ENCODE peak calls at places on chromosomes 4 and X, in five cellular contexts. N is colonic mucosa, S is cardiac muscle cell, U is GM12865, H is RWPE1. V is an unnamed sample.

GRCh38 chr4:107261241-107261874 is 225.2 kb upstream of the DKK2 start:
- DNase-seq in N (no peak), U (no peak), H (peak), S (no peak), V (no peak)

GRCh38 chr4:109359040-109359646 is 56.7 kb upstream of the COL25A1 start:
- DNase-seq in N (no peak), U (peak), S (no peak), H (no peak), V (no peak)

GRCh38 chr4:117311989-117312388 is 226.6 kb upstream of the TRAM1L1 start:
- DNase-seq in S (no peak), U (no peak), N (no peak), H (no peak), V (no peak)

GRCh38 chr4:139851639-139852038 is 186.0 kb downstream of the MGST2 start:
- DNase-seq in S (no peak), N (no peak), H (no peak), U (no peak), V (no peak)

GRCh38 chr4:159206427-159206871 is 103.6 kb downstream of the RAPGEF2 start:
- DNase-seq in S (no peak), N (no peak), U (peak), H (no peak), V (no peak)

GRCh38 chrX:10769165-10769564 is 148.8 kb upstream of the MID1 start:
- DNase-seq in U (peak), H (no peak), N (no peak), S (peak), V (no peak)

GRCh38 chr4:83219991-83220360 is 64.6 kb downstream of the COQ2 start:
- DNase-seq in S (no peak), H (no peak), N (no peak), U (no peak), V (no peak)

GRCh38 chrX:152823657-152824056 is 6.9 kb downstream of the CETN2 start:
- DNase-seq in H (no peak), U (no peak), N (no peak), S (no peak), V (no peak)

GRCh38 chrX:65644621-65645287 is 22.7 kb upstream of the MSN start:
- DNase-seq in U (no peak), S (no peak), H (peak), N (peak), V (no peak)

GRCh38 chrX:49272426-49272825 is 2.8 kb downstream of the PPP1R3F start:
- DNase-seq in S (no peak), H (no peak), N (no peak), U (no peak), V (no peak)

GRCh38 chrX:67714004-67714403 is 170.2 kb downstream of the AR start:
- DNase-seq in U (no peak), S (no peak), N (no peak), H (no peak), V (no peak)

GRCh38 chr4:185638093-185638492 is 102.8 kb upstream of the PDLIM3 start:
- DNase-seq in S (no peak), N (no peak), H (no peak), U (no peak), V (no peak)

GRCh38 chrX:70421618-70422017 is 1.5 kb upstream of the GDPD2 start:
- DNase-seq in U (no peak), H (no peak), S (no peak), N (no peak), V (no peak)

GRCh38 chrX:152904151-152905080 is 6.5 kb downstream of the ZNF185 start:
- DNase-seq in H (peak), U (peak), N (peak), S (peak), V (peak)

GRCh38 chrX:149453030-149453429 is 52.1 kb downstream of the IDS start:
- DNase-seq in S (no peak), H (peak), U (no peak), N (no peak), V (no peak)

GRCh38 chr4:168711197-168712120 is 214.6 kb downstream of the PALLD start:
- DNase-seq in U (no peak), N (no peak), S (no peak), H (no peak), V (no peak)

GRCh38 chr4:145954924-145955339 is 16.3 kb upstream of the ZNF827 start:
- DNase-seq in H (peak), U (no peak), S (no peak), N (peak), V (no peak)

GRCh38 chrX:116285506-116285905 is 115.0 kb downstream of the AGTR2 start:
- DNase-seq in N (no peak), H (no peak), S (no peak), U (no peak), V (no peak)

GRCh38 chr4:77538574-77539157 is 67.0 kb upstream of the CXCL13 start:
- DNase-seq in S (no peak), U (no peak), N (peak), H (peak), V (no peak)

GRCh38 chr4:78323439-78323838 is 228.1 kb upstream of the ANXA3 start:
- DNase-seq in U (no peak), H (no peak), N (no peak), S (no peak), V (no peak)

GRCh38 chr4:83121246-83121645 is 6.7 kb upstream of the PLAC8 start:
- DNase-seq in N (no peak), S (no peak), U (no peak), H (no peak), V (no peak)

GRCh38 chr4:83369825-83370639 is 35.4 kb upstream of the HPSE start:
- DNase-seq in S (no peak), U (no peak), N (no peak), H (no peak), V (no peak)

DNA sequence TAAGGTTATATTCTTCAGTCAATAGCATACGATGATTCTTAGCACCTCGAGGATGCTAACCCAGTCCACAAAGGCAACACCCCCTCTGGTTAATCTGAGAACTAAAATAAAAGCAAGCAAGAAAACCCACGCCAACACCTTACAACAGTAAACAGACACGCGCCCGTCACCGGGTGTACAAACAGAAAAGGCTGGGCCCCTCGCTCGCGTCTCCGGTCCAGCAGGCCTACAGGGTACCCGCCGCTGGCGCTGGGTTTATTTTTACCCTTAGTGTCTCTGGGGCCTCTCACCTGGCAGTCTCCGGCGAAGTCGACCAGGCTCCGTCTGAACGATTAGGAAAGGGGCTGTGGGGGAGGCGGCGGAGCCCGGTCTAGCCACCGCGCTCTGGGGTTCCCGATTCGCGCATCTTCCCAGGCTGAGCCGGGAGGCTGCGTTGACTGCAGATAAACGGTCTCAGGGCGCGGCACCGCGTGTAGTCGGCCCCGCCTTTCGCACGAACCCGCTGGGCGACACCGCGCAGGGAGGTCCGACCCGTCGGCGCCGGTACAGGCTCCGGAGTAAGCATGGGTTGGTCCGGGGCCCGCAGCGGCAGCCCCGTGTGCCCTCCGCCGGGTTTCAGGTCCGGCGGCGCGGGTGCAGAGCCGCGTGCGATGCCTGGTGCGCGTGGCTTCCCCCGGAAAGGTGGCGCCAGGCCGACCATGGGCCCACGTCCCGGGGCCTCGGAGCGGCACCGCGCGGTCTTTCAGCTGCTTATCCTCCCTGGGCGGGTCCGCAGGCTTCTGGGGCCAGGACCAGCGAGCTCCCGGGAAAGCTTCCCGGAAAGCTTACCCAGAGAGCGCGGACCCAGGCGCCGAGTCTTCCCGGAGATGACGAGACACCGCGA is at the start of gene SLC9B2:
- DNase-seq in U (peak), S (peak), N (peak), H (peak), V (peak)
- TF ChIP-seq CTCF in U (no peak), S (no peak), N (no peak), H (no peak), V (no peak)

GRCh38 chr4:111362891-111363290 is 740.0 kb upstream of the PITX2 start:
- DNase-seq in N (no peak), U (no peak), H (no peak), S (no peak), V (no peak)

GRCh38 chr4:111359602-111360001 is 736.7 kb upstream of the PITX2 start:
- DNase-seq in U (no peak), N (no peak), H (no peak), S (no peak), V (no peak)

DNA sequence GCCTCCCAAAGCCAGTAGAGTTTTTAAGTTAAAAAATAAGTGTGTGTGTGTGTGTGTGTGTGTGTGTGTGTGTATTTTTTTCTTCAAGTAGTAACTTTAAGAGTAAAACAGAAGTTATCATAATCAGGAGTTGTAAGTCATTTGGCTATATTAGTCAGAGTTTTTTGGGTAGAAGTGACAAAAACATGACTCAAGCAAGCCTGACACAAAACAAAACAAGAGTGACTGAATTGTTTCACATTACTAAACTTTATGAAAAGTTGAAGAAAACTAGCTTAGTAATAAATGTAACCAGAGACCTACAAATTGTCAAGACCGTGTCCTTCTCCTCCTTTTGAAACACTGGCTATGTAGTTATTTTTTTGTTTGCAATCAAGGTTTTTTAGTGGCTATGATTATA is 738.0 kb upstream of the PITX2 start:
- DNase-seq in S (no peak), H (no peak), U (no peak), N (no peak), V (no peak)
- TF ChIP-seq CTCF in S (no peak), H (no peak), U (no peak), N (no peak), V (no peak)

GRCh38 chrX:26914232-26914631 is 548.9 kb downstream of the PPP4R3C start:
- DNase-seq in H (no peak), U (no peak), S (no peak), N (no peak), V (no peak)

GRCh38 chrX:26915064-26915463 is 548.1 kb downstream of the PPP4R3C start:
- DNase-seq in N (no peak), S (no peak), U (no peak), H (no peak), V (no peak)

GRCh38 chrX:26922278-26922677 is 540.9 kb downstream of the PPP4R3C start:
- DNase-seq in H (no peak), U (no peak), S (no peak), N (no peak), V (no peak)

DNA sequence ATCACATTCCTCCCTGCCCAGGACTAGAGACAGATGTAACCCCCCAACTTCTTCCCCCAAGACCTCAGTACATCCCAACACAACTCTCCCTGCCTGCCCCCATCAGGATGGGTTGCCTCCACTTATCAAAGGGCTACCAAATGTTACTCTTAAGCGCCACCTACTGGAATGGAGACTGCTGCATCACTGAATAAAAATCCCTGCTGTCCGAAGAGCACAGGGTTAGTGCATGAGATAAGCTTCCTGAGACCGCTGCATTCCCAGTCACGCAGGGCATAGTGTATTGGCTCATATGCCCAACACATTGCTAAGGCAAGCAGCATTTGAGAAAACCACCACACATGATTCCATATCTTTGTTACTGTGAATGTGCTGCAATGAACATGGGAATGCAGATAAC is 544.5 kb downstream of the PPP4R3C start:
- DNase-seq in S (peak), H (no peak), U (peak), N (no peak), V (peak)
- TF ChIP-seq CTCF in S (peak), H (no peak), U (peak), N (no peak), V (peak)

GRCh38 chr4:97548186-97548585 is 595.1 kb downstream of the STPG2 start:
- DNase-seq in H (no peak), S (no peak), U (peak), N (no peak), V (no peak)

DNA sequence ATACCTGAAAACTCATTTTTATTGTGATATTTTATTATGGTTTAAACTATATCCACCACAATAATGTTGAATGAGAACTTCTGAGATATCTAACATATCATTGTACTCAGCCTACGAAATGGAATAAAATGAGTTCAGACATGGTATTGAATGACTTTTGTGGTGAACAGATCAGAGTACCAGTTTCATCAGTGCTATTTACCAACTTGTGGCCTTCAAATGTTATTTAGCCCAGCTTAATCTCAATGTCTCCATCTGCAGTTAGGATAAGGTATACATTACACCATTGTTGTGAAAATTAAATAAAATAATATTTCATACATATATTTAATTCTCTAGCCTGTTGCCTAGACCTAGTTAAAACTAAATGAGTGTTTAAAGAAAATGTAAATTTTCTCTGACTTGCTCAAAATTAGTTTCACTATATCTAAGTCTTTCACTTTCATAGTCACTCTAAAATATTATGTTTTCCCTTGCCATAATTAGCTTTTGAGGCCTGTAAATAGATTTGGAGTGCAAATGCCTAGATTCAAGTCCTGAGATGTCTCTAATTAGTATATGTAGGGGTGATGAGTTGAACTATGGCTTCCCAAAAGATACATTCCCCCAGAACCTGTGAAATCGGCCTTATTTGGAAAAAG is 594.2 kb downstream of the STPG2 start:
- DNase-seq in H (no peak), S (no peak), U (peak), N (no peak), V (no peak)
- TF ChIP-seq CTCF in H (no peak), S (no peak), U (no peak), N (no peak), V (no peak)

DNA sequence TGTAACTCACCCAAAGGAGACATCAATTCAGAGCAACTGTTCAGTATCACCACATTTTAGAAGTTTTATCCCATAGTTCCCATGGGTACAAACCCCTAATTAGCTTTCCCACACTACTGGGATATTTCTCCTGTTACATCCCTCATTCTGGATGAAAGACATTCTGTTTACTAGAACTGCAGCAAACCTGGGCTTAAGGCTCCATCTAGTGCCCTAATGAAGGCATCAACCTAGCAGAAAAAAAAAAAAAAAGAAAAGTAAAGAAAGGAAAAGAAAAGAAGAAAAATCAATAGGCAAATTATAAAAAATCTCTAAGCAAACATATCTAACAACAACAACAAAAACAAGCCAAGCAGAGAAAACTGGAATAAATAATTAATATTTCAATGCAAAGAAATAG is 133.7 kb upstream of the CPXCR1 start:
- DNase-seq in S (peak), N (no peak), H (peak), U (no peak), V (no peak)
- TF ChIP-seq CTCF in S (peak), N (no peak), H (peak), U (no peak), V (no peak)

DNA sequence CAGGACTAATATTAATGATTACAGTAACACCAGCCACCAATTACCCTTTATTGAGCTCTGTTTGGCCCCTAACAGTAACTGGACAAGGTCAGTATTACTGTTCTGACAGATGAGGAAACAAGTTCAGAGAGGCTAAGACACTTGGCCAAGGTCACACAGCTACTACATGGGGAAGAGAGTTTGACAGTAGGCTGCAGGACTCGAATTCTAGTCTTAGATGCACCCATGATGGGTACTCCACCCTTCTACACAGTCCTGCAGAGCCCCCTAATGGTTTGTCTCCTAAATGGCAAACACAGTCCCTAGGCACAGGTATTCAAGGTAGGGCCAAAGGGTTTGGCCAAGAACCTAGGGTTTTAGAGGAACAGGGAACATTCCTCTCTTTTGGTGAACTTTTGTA is 93.9 kb downstream of the NSUN7 start:
- DNase-seq in H (no peak), S (no peak), N (peak), U (peak), V (no peak)
- TF ChIP-seq CTCF in H (no peak), S (no peak), N (no peak), U (peak), V (no peak)